ENCODE peak calls at places on chromosome 5, in ten cellular contexts. F, W, T, H, A, I, Y, U, B and L are unnamed samples.

GRCh38 chr5:163888366-163888765 is 382.9 kb downstream of the MAT2B start:
- DNase-seq in H (no peak), U (peak; percentile 27), F (no peak), I (no peak), W (peak; percentile 43), A (no peak), Y (no peak), B (no peak), T (no peak), L (no peak)

GRCh38 chr5:55407059-55407684 is 99.4 kb downstream of the MTREX start:
- DNase-seq in T (no peak), Y (peak; percentile 70), A (no peak), U (peak; percentile 11), I (no peak), H (peak; percentile 76), W (peak; percentile 47), B (no peak), F (no peak), L (peak; percentile 37)

GRCh38 chr5:60101561-60101960 is 208.0 kb upstream of the PDE4D start:
- DNase-seq in B (no peak), T (no peak), H (no peak), A (no peak), U (no peak), F (no peak), W (peak; percentile 33), I (no peak), Y (peak; percentile 19), L (no peak)

GRCh38 chr5:7878381-7878873 is 9.5 kb downstream of the MTRR start:
- DNase-seq in B (no peak), Y (peak; percentile 37), A (no peak), T (no peak), I (no peak), F (no peak), W (peak; percentile 30), U (no peak), H (peak; percentile 85), L (no peak)

GRCh38 chr5:150051657-150052195 is 34.6 kb downstream of the CSF1R start:
- DNase-seq in I (no peak), B (no peak), W (no peak), U (no peak), Y (no peak), F (no peak), A (no peak), T (no peak), H (no peak), L (no peak)

GRCh38 chr5:173618927-173619519 is 2.6 kb upstream of the BOD1 start:
- DNase-seq in H (peak; percentile 77), T (peak; percentile 66), A (peak; percentile 28), W (peak; percentile 58), F (no peak), I (peak; percentile 11), Y (peak; percentile 86), U (no peak), B (no peak), L (peak; percentile 64)

GRCh38 chr5:68875351-68875750 is 218.5 kb upstream of the SLC30A5 start:
- DNase-seq in A (peak; percentile 9), T (no peak), U (no peak), Y (no peak), F (no peak), W (no peak), I (peak; percentile 11), H (no peak), B (no peak), L (no peak)

GRCh38 chr5:132086277-132086794 is 12.7 kb downstream of the CSF2 start:
- DNase-seq in U (peak; percentile 68), B (no peak), T (no peak), Y (peak; percentile 52), H (peak; percentile 97), W (peak; percentile 99), I (no peak), A (no peak), F (no peak), L (no peak)